ENCODE peak calls at places on chromosomes 3 and 15, in nine cellular contexts. A, J, V, F, Q, T, C, P and W are unnamed samples.

GRCh38 chr15:99333981-99334380 is 82.7 kb downstream of the LRRC28 start:
- DNase-seq in A (no peak), J (no peak), V (no peak), F (no peak), Q (no peak), T (no peak), C (no peak), P (no peak), W (no peak)

GRCh38 chr15:99424978-99425665 is 140.7 kb upstream of the MEF2A start:
- DNase-seq in A (peak), J (peak), V (peak), F (peak), Q (no peak), T (no peak), C (peak), P (no peak), W (peak)

GRCh38 chr3:115728013-115728412 is 104.7 kb downstream of the GAP43 start:
- DNase-seq in A (no peak), J (no peak), V (no peak), F (no peak), Q (no peak), T (no peak), C (no peak), P (no peak), W (no peak)

GRCh38 chr3:47855461-47856383 is 52.8 kb downstream of the DHX30 start:
- DNase-seq in A (no peak), J (no peak), V (no peak), F (no peak), Q (no peak), T (no peak), C (no peak), P (no peak), W (no peak)

GRCh38 chr15:27573800-27574485 is 525.2 kb downstream of the OCA2 start:
- DNase-seq in A (no peak), J (peak), V (no peak), F (no peak), Q (peak), T (no peak), C (no peak), P (no peak), W (no peak)

GRCh38 chr3:145197051-145197562 is 963.9 kb downstream of the PLOD2 start:
- DNase-seq in A (no peak), J (no peak), V (peak), F (no peak), Q (no peak), T (no peak), C (no peak), P (no peak), W (no peak)

GRCh38 chr3:56970401-56971002 is 90.0 kb upstream of the SPATA12 start:
- DNase-seq in A (peak), J (no peak), V (no peak), F (no peak), Q (no peak), T (no peak), C (peak), P (no peak), W (no peak)

GRCh38 chr3:160801386-160802118 is 45.5 kb downstream of the PPM1L start:
- DNase-seq in A (peak), J (no peak), V (no peak), F (no peak), Q (no peak), T (no peak), C (no peak), P (no peak), W (peak)

GRCh38 chr15:53762916-53763315 is 3.5 kb upstream of the WDR72 start:
- DNase-seq in A (no peak), J (no peak), V (no peak), F (no peak), Q (no peak), T (no peak), C (no peak), P (no peak), W (no peak)

GRCh38 chr15:31325432-31325975 is 1.1 kb upstream of the KLF13 start:
- DNase-seq in A (peak), J (peak), V (peak), F (no peak), Q (peak), T (no peak), C (no peak), P (no peak), W (no peak)

GRCh38 chr15:99732268-99732641 is 982 bp downstream of the LYSMD4 start:
- DNase-seq in A (no peak), J (no peak), V (no peak), F (no peak), Q (no peak), T (no peak), C (peak), P (no peak), W (peak)

GRCh38 chr15:42547926-42548257 is 701 bp downstream of the LRRC57 start:
- DNase-seq in A (no peak), J (no peak), V (no peak), F (no peak), Q (no peak), T (peak), C (peak), P (no peak), W (peak)

GRCh38 chr15:58526647-58527192 is 94.9 kb downstream of the LIPC start:
- DNase-seq in A (no peak), J (no peak), V (no peak), F (no peak), Q (no peak), T (no peak), C (no peak), P (no peak), W (no peak)

GRCh38 chr3:76561494-76562242 is 478.2 kb upstream of the ROBO2 start:
- DNase-seq in A (no peak), J (no peak), V (no peak), F (no peak), Q (no peak), T (no peak), C (peak), P (no peak), W (no peak)

GRCh38 chr3:71311320-71312046 is 272.0 kb downstream of the FOXP1 start:
- DNase-seq in A (no peak), J (no peak), V (no peak), F (no peak), Q (no peak), T (no peak), C (no peak), P (no peak), W (no peak)

GRCh38 chr3:125587039-125587664 is 8.1 kb downstream of the OSBPL11 start:
- DNase-seq in A (no peak), J (no peak), V (no peak), F (no peak), Q (no peak), T (no peak), C (no peak), P (no peak), W (no peak)

GRCh38 chr15:92377083-92377789 is 16.4 kb upstream of the ST8SIA2 start:
- DNase-seq in A (no peak), J (no peak), V (no peak), F (no peak), Q (peak), T (no peak), C (peak), P (no peak), W (peak)
- TF ChIP-seq CTCF in A (no peak), J (no peak), V (no peak), F (peak), Q (no peak), T (no peak), C (no peak), P (no peak), W (no peak)

GRCh38 chr3:99817047-99817436 is 620 bp upstream of the CMSS1 start:
- DNase-seq in A (no peak), J (peak), V (no peak), F (no peak), Q (peak), T (no peak), C (no peak), P (no peak), W (no peak)

GRCh38 chr3:99818818-99819217 is 1.2 kb downstream of the CMSS1 start:
- DNase-seq in A (no peak), J (no peak), V (no peak), F (no peak), Q (no peak), T (no peak), C (no peak), P (no peak), W (no peak)

DNA sequence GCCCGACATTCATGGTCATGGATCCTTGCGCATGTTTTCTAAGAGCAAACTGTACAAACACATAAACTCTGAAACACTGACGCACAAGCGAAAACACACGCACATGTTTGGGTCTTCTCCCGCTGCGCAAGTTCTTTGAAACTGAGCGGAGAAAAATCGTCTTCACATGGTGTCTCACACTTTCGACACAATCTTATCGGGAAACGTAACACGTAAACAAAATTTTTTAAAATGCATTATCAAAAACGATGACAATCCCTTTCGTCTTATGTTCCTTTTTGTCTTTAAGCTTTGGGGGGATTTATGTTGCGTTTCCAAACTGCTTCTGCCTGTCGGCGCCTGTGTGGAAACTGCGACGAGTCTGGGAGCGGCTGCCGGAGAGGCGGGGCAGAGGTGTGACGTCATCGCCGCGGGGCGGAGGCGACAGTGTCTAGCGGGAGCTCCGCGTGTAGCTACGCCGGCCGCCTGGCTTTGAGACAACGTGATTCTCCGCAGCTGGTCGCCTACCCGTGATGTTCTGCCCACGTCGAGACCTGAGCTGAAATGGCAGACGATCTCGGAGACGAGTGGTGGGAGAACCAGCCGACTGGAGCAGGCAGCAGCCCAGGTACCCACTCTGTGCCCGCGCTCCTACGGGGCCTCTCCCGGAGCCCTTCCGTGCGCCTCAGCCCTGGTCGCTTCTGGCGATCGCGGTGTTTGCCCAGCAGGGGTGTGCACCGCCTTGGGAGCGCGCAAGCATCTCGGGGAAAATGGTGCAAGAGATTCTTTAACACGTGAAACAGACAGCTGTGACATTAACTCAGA is at the start of gene CMSS1:
- DNase-seq in A (peak), J (peak), V (peak), F (no peak), Q (peak), T (peak), C (peak), P (peak), W (peak)
- TF ChIP-seq CTCF in A (no peak), J (peak), V (no peak), F (peak), Q (peak), T (no peak), C (peak), P (no peak), W (peak)

DNA sequence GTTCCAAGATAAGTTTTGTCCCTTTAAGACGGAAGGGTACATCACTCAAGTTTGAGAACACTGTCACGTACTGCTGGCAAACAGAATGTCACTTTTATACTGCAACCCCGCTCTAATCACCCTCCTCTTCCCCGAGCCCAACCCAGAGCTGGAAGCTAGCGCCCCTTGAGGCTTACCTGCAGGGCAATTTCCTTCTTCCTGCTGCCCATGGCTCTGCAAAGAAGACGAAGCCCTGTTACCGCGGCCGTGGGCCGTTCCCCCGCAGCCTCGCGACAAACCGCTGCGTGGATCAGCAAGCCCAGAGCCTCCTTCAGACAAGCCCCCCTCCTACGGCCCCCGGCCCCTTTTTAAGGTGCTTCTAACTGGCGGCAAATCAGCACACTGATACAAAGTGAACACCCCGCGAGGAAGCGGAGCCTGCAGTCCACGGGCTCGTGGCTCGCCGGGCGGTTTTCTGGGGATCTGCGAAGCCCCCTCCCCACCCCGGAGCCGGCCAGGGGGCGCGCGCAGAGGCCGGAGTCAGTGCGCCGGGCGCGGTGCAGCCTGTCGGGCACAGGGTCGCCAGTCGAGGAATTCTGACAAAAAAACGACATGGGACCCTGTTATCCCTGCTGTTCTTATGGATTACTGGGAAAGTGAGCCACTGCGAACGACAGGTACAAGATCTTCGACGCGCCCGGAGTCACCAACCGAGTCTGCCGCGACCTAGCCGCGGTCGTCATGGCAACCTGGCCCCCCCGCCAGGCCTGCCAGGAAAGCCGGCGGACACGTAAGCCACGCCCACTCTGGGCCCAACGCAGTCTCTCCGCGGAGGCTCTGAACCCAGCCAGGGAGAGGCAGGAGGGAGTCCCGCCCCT is at the start of gene NME9:
- DNase-seq in A (peak), J (peak), V (peak), F (no peak), Q (peak), T (peak), C (peak), P (peak), W (peak)
- TF ChIP-seq CTCF in A (peak), J (peak), V (peak), F (peak), Q (peak), T (peak), C (peak), P (peak), W (peak)

DNA sequence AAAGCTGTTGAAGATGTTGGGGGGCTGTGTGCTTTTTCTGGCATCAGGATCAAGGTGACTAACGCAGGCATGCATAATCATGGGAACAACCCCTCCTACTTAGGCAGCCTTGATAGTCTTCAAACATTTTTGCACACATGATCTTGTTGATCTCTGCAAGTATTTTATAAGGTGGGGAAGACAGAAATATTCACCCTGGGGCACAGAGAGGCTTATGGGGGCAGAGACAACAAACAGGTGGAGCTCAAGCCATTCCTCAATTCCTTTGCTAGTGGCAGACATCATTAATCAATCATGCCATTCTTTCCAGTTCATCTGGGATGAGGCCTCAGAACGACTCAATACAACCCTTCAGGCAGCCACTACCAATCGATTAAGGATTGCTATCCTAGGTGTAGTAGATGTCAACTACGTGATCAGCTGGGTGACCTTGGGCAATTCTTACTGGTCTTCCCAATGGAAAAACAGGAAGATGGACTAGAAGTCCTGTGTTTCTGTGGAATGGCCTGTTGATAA is 110.3 kb upstream of the SMAD3 start:
- DNase-seq in A (no peak), J (no peak), V (no peak), F (no peak), Q (no peak), T (no peak), C (no peak), P (no peak), W (no peak)
- TF ChIP-seq CTCF in A (no peak), J (no peak), V (no peak), F (no peak), Q (no peak), T (no peak), C (no peak), P (no peak), W (no peak)

DNA sequence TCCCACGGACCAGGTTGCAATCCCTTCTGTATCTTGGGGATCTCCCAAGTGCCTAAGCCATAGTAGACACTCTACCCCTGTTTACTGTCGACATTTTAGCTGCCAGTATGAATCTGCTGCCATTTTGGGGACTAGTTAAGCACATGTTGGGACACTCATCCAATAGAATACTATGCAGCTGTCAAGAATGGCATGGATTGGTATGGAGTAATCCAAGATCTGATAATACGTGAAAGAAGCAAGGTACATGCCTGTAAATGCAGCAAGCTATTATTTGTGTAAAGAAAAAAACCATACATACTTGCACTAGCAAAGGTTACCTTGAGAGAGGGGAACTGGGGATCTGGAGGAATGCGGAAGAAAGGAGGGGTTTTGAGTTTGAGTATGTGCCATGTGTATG is 129.3 kb downstream of the SMAD6 start:
- DNase-seq in A (no peak), J (no peak), V (no peak), F (no peak), Q (no peak), T (no peak), C (no peak), P (no peak), W (no peak)
- TF ChIP-seq CTCF in A (no peak), J (no peak), V (no peak), F (no peak), Q (no peak), T (no peak), C (no peak), P (no peak), W (no peak)

GRCh38 chr3:101638262-101638745 is 38.6 kb downstream of the ZBTB11 start:
- DNase-seq in A (no peak), J (no peak), V (no peak), F (no peak), Q (no peak), T (no peak), C (no peak), P (no peak), W (no peak)
- TF ChIP-seq CTCF in A (peak), J (no peak), V (peak), F (no peak), Q (no peak), T (peak), C (no peak), P (no peak), W (peak)

GRCh38 chr3:182303169-182303568 is 490.1 kb upstream of the ATP11B start:
- DNase-seq in A (no peak), J (no peak), V (no peak), F (no peak), Q (no peak), T (no peak), C (no peak), P (no peak), W (no peak)

GRCh38 chr3:182309120-182309519 is 484.2 kb upstream of the ATP11B start:
- DNase-seq in A (no peak), J (no peak), V (no peak), F (no peak), Q (no peak), T (no peak), C (peak), P (no peak), W (no peak)

GRCh38 chr3:182305881-182306665 is 487.2 kb upstream of the ATP11B start:
- DNase-seq in A (no peak), J (no peak), V (no peak), F (no peak), Q (no peak), T (no peak), C (no peak), P (no peak), W (no peak)

DNA sequence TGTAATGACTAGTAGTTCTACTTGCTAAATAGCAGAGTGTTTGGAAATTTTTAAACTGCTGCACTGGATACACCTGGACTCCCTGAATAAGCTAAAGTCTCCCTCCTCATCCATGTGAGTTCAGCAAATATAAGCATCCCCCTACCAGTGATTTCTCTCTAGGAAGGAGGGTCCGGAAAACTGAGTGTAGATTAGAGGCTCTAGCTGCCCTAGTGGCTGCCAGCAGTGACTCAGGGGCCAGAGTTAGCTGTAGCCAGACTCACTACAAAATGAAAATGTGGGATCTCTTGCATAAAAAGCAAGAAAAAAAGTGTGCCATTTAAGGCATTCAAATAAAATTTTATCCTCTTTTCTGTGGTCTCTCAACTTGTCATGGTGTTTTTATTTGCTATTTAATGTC is 485.0 kb upstream of the ATP11B start:
- DNase-seq in A (no peak), J (no peak), V (no peak), F (no peak), Q (no peak), T (no peak), C (no peak), P (no peak), W (no peak)
- TF ChIP-seq CTCF in A (no peak), J (no peak), V (no peak), F (no peak), Q (no peak), T (no peak), C (no peak), P (no peak), W (no peak)

DNA sequence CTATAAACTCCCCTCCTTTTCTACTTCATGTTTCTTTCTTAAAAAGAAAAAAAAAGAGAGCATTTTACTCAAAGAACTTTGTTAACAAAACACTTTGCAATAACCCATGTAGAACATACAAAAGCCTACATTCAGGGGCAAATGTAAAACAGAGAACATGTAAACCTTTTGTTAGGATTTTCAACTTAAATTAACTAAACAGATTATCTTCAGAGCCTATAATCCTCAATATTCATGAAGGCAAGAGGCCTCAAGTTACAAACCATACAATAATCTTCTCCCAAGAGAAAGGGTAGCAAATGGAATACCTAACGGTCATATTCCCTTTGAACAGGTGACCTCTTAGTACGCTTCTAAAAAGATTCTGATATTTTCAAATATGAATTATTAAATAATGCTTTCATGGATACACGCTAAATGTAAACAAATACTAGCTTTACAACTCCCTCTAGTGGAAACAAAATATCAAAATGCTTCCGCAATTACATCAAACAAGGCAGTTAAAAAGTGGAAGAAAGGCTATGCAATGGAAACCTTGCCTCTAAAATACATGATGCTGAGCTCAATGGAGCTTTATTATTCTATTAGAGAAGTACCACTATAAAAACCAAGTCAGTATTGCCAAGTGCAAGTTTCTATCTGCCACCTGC is 9.9 kb downstream of the CEP152 start:
- DNase-seq in A (no peak), J (peak), V (no peak), F (no peak), Q (no peak), T (no peak), C (no peak), P (no peak), W (peak)
- TF ChIP-seq CTCF in A (peak), J (peak), V (peak), F (peak), Q (no peak), T (peak), C (peak), P (no peak), W (peak)